ENCODE peak calls at places on chromosomes 5 and 9, in nine cellular contexts. C, W, O, Y, P, E, M, B and X are unnamed samples.

GRCh38 chr5:39665328-39665727 is 240.5 kb upstream of the DAB2 start:
- DNase-seq in Y (no peak), C (no peak), P (no peak), B (no peak), M (no peak), W (no peak), E (no peak), O (no peak), X (no peak)

GRCh38 chr5:107894361-107894760 is 223.6 kb upstream of the EFNA5 start:
- DNase-seq in P (no peak), B (no peak), Y (no peak), W (peak; percentile 58), E (no peak), O (no peak), M (no peak), C (no peak), X (no peak)

GRCh38 chr5:1752881-1753280 is 46.8 kb downstream of the MRPL36 start:
- DNase-seq in Y (no peak), P (no peak), E (no peak), B (no peak), O (no peak), C (no peak), M (no peak), W (no peak), X (no peak)

GRCh38 chr5:57833489-57833888 is 350.9 kb upstream of the ACTBL2 start:
- DNase-seq in W (no peak), C (no peak), O (no peak), E (no peak), Y (no peak), P (no peak), M (no peak), B (no peak), X (no peak)

GRCh38 chr9:88464851-88465250 is 70.1 kb upstream of the NXNL2 start:
- DNase-seq in E (no peak), P (no peak), M (no peak), Y (no peak), O (no peak), W (peak; percentile 68), B (no peak), C (no peak), X (no peak)

GRCh38 chr9:134571946-134572914 is 69.4 kb upstream of the COL5A1 start:
- DNase-seq in O (no peak), E (no peak), M (peak; percentile 28), C (no peak), Y (peak; percentile 10), P (no peak), W (no peak), B (no peak), X (no peak)

GRCh38 chr5:15440434-15440833 is 59.5 kb upstream of the FBXL7 start:
- DNase-seq in B (no peak), P (no peak), M (no peak), Y (no peak), C (no peak), O (no peak), E (no peak), W (no peak), X (no peak)

GRCh38 chr5:107668933-107669542 is 1.7 kb downstream of the EFNA5 start:
- DNase-seq in O (no peak), E (no peak), B (no peak), M (no peak), W (peak; percentile 29), Y (no peak), C (no peak), P (peak; percentile 51), X (no peak)

GRCh38 chr5:143445726-143446125 is 42.2 kb upstream of the NR3C1 start:
- DNase-seq in B (no peak), P (no peak), M (no peak), W (no peak), Y (no peak), C (no peak), E (no peak), O (no peak), X (no peak)

GRCh38 chr5:39716532-39716971 is 291.8 kb upstream of the DAB2 start:
- DNase-seq in P (no peak), B (no peak), O (peak; percentile 2), M (no peak), Y (peak; percentile 19), E (no peak), W (peak; percentile 80), C (no peak), X (peak; percentile 29)

GRCh38 chr5:72509401-72509800 is 2.2 kb upstream of the ZNF366 start:
- DNase-seq in B (no peak), P (peak; percentile 91), M (no peak), W (no peak), E (no peak), Y (no peak), O (no peak), C (no peak), X (no peak)

GRCh38 chr5:39019231-39019630 is 55.0 kb downstream of the RICTOR start:
- DNase-seq in Y (no peak), W (no peak), M (no peak), E (no peak), P (no peak), O (no peak), C (no peak), B (no peak), X (no peak)

GRCh38 chr5:78501411-78502338 is 141.3 kb downstream of the SCAMP1 start:
- DNase-seq in B (no peak), Y (no peak), P (no peak), W (peak; percentile 75), C (no peak), O (no peak), M (no peak), E (no peak), X (peak; percentile 49)

GRCh38 chr9:137255448-137256114 is 454 bp downstream of the NELFB start:
- DNase-seq in C (no peak), Y (peak; percentile 50), B (no peak), P (no peak), M (no peak), E (no peak), W (peak; percentile 43), O (no peak), X (no peak)

GRCh38 chr5:107889387-107889786 is 218.7 kb upstream of the EFNA5 start:
- DNase-seq in C (no peak), B (no peak), E (no peak), P (no peak), M (no peak), O (no peak), W (peak; percentile 10), Y (no peak), X (no peak)

GRCh38 chr9:136694865-136695247 is 7.6 kb upstream of the AGPAT2 start:
- DNase-seq in Y (no peak), B (no peak), E (no peak), C (no peak), W (no peak), M (no peak), O (no peak), P (no peak), X (no peak)

GRCh38 chr5:103041071-103041676 is 78.8 kb downstream of the GIN1 start:
- DNase-seq in P (no peak), C (no peak), B (no peak), E (no peak), M (no peak), W (peak; percentile 78), O (no peak), Y (no peak), X (peak; percentile 42)
- TF ChIP-seq CTCF in P (peak; percentile 72), C (no peak), B (peak; percentile 32), E (peak; percentile 43), M (peak; percentile 24), W (peak; percentile 37), O (peak; percentile 69), Y (peak; percentile 57), X (peak; percentile 83)

GRCh38 chr9:1100192-1100591 is 50.0 kb downstream of the DMRT2 start:
- DNase-seq in W (no peak), O (no peak), M (no peak), E (no peak), Y (no peak), B (no peak), P (no peak), C (no peak), X (no peak)

GRCh38 chr9:1098551-1098950 is 48.4 kb downstream of the DMRT2 start:
- DNase-seq in E (no peak), P (no peak), Y (no peak), C (no peak), B (no peak), W (no peak), M (no peak), O (no peak), X (no peak)

GRCh38 chr9:1096155-1096964 is 46.2 kb downstream of the DMRT2 start:
- DNase-seq in Y (no peak), C (no peak), B (no peak), O (no peak), P (no peak), M (no peak), W (no peak), E (no peak), X (no peak)

GRCh38 chr9:1102010-1102712 is 52.0 kb downstream of the DMRT2 start:
- DNase-seq in Y (no peak), O (no peak), P (no peak), W (no peak), E (no peak), B (no peak), M (no peak), C (no peak), X (no peak)

DNA sequence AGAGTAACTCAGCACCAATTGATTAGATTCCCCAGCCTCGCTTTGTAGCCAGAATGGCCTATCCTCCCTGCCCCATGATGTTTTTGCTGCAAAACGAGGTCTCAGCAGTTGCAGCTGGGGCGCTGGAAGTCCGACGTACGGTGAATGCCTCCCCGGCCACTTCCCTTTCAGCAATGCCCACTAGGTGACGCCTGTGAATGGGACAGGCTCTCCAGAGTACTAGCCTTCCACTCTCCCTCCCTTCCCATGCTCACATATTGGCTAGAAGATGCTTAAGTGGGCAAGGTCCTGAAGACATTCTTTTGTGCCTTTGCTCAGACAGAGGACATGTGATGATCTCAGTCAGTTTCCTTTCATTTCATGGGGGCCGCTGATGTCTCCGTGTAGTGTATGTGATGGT is 50.8 kb downstream of the DMRT2 start:
- DNase-seq in B (no peak), C (no peak), W (peak; percentile 44), M (no peak), O (peak; percentile 28), Y (peak; percentile 47), P (peak; percentile 63), E (no peak), X (no peak)
- TF ChIP-seq CTCF in B (peak; percentile 82), C (peak; percentile 16), W (peak; percentile 66), M (peak; percentile 40), O (peak; percentile 64), Y (peak; percentile 71), P (peak; percentile 55), E (no peak), X (peak; percentile 66)

GRCh38 chr9:32350682-32351081 is 33.8 kb upstream of the ACO1 start:
- DNase-seq in W (peak; percentile 50), O (no peak), E (no peak), B (no peak), C (no peak), M (no peak), P (no peak), Y (no peak), X (peak; percentile 15)
- TF ChIP-seq CTCF in W (peak; percentile 7), O (peak; percentile 67), E (no peak), B (no peak), C (peak; percentile 47), M (peak; percentile 4), P (peak; percentile 17), Y (peak; percentile 58), X (peak; percentile 64)

DNA sequence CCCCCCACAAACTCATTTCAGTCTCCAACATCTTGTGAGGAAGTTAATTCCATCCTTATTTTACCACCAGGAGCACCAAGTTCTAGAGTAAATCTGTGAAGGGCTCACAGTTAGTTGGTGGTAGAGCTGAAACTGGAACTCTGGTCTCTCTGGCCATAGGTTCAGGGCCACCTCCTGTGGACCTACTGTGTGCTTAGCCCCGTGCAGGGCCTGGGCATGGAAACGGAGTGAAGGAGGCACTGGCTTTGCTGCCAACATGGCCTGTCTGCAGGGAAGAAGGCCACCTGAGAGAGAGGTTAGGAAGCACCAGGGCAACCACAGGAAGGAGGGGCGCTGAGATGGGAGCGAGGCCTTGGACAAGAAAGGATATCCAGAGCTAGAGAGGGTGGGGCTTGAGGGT is 16.1 kb upstream of the DAB2IP start:
- DNase-seq in C (no peak), E (peak; percentile 26), Y (no peak), O (no peak), M (no peak), B (no peak), P (no peak), W (no peak), X (no peak)
- TF ChIP-seq CTCF in C (no peak), E (no peak), Y (no peak), O (no peak), M (no peak), B (no peak), P (no peak), W (no peak), X (peak; percentile 12)